ENCODE peak calls at places on chromosomes 16 and 17, in seven cellular contexts. One of them, this sample, is unnamed. For H3K4me1, the result is how much of the 10 kb centered on the place peaks cover.

GRCh38 chr17:4177732-4178131 is 34.7 kb downstream of the CYB5D2 start:
- DNase-seq in uterus: no peak
- DNase-seq in A549: no peak
- DNase-seq in IMR-90: no peak
- DNase-seq in stomach: no peak
- DNase-seq in prostate gland: no peak
- DNase-seq in heart left ventricle: no peak
- DNase-seq in this sample: no peak

GRCh38 chr17:48357727-48358126 is 72.3 kb downstream of the SKAP1 start:
- DNase-seq in uterus: no peak
- DNase-seq in A549: no peak
- DNase-seq in IMR-90: peak
- DNase-seq in stomach: no peak
- DNase-seq in prostate gland: no peak
- DNase-seq in heart left ventricle: no peak
- DNase-seq in this sample: no peak

GRCh38 chr17:79325707-79326106 is 251.1 kb downstream of the ENGASE start:
- DNase-seq in uterus: no peak
- DNase-seq in A549: no peak
- DNase-seq in IMR-90: no peak
- DNase-seq in stomach: no peak
- DNase-seq in prostate gland: no peak
- DNase-seq in heart left ventricle: no peak
- DNase-seq in this sample: no peak

GRCh38 chr17:5922476-5922875 is 147.7 kb upstream of the WSCD1 start:
- DNase-seq in uterus: no peak
- DNase-seq in A549: no peak
- DNase-seq in IMR-90: no peak
- DNase-seq in stomach: no peak
- DNase-seq in prostate gland: no peak
- DNase-seq in heart left ventricle: no peak
- DNase-seq in this sample: no peak

GRCh38 chr17:50692448-50693040 is 15.2 kb downstream of the ANKRD40 start:
- DNase-seq in uterus: no peak
- DNase-seq in A549: peak
- DNase-seq in IMR-90: no peak
- DNase-seq in stomach: no peak
- DNase-seq in prostate gland: no peak
- DNase-seq in heart left ventricle: no peak
- DNase-seq in this sample: no peak

GRCh38 chr17:47231334-47231733 is 22.2 kb downstream of the MYL4 start:
- DNase-seq in uterus: no peak
- DNase-seq in A549: no peak
- DNase-seq in IMR-90: no peak
- DNase-seq in stomach: no peak
- DNase-seq in prostate gland: no peak
- DNase-seq in heart left ventricle: no peak
- DNase-seq in this sample: no peak

GRCh38 chr17:50257574-50258224 is 16.6 kb upstream of the TMEM92 start:
- DNase-seq in uterus: peak
- DNase-seq in A549: no peak
- DNase-seq in IMR-90: no peak
- DNase-seq in stomach: no peak
- DNase-seq in prostate gland: no peak
- DNase-seq in heart left ventricle: no peak
- DNase-seq in this sample: peak

GRCh38 chr16:80570106-80570478 is 29.3 kb downstream of the DYNLRB2 start:
- DNase-seq in uterus: no peak
- DNase-seq in A549: peak
- DNase-seq in IMR-90: peak
- DNase-seq in stomach: no peak
- DNase-seq in prostate gland: no peak
- DNase-seq in heart left ventricle: no peak
- DNase-seq in this sample: no peak

GRCh38 chr16:16184594-16184993 is 38.7 kb downstream of the ABCC6 start:
- DNase-seq in uterus: no peak
- DNase-seq in A549: no peak
- DNase-seq in IMR-90: no peak
- DNase-seq in stomach: no peak
- DNase-seq in prostate gland: no peak
- DNase-seq in heart left ventricle: no peak
- DNase-seq in this sample: no peak

GRCh38 chr17:9332164-9332527 is 243.5 kb downstream of the STX8 start:
- DNase-seq in uterus: no peak
- DNase-seq in A549: no peak
- DNase-seq in IMR-90: no peak
- DNase-seq in stomach: no peak
- DNase-seq in prostate gland: no peak
- DNase-seq in heart left ventricle: no peak
- DNase-seq in this sample: no peak

GRCh38 chr16:85856054-85856453 is 42.9 kb upstream of the IRF8 start:
- DNase-seq in uterus: no peak
- DNase-seq in A549: no peak
- DNase-seq in IMR-90: no peak
- DNase-seq in stomach: no peak
- DNase-seq in prostate gland: no peak
- DNase-seq in heart left ventricle: no peak
- DNase-seq in this sample: no peak

GRCh38 chr17:27256225-27257030 is 37.5 kb upstream of the WSB1 start:
- DNase-seq in uterus: no peak
- DNase-seq in A549: peak
- DNase-seq in IMR-90: peak
- DNase-seq in stomach: no peak
- DNase-seq in prostate gland: no peak
- DNase-seq in heart left ventricle: no peak
- DNase-seq in this sample: no peak

GRCh38 chr17:49015924-49016774 is 19.0 kb downstream of the IGF2BP1 start:
- DNase-seq in uterus: no peak
- DNase-seq in A549: peak
- DNase-seq in IMR-90: peak
- DNase-seq in stomach: no peak
- DNase-seq in prostate gland: no peak
- DNase-seq in heart left ventricle: no peak
- DNase-seq in this sample: no peak

GRCh38 chr17:31457391-31458234 is 66.1 kb downstream of the RAB11FIP4 start:
- DNase-seq in uterus: no peak
- DNase-seq in A549: no peak
- DNase-seq in IMR-90: no peak
- DNase-seq in stomach: no peak
- DNase-seq in prostate gland: no peak
- DNase-seq in heart left ventricle: no peak
- DNase-seq in this sample: no peak

GRCh38 chr16:11256657-11257130 is 690 bp upstream of the SOCS1 start:
- DNase-seq in uterus: no peak
- DNase-seq in A549: peak
- DNase-seq in IMR-90: peak
- DNase-seq in stomach: peak
- DNase-seq in prostate gland: peak
- DNase-seq in heart left ventricle: peak
- DNase-seq in this sample: peak

GRCh38 chr17:80141463-80142165 is 5.3 kb downstream of the EIF4A3 start:
- DNase-seq in uterus: no peak
- DNase-seq in A549: no peak
- DNase-seq in IMR-90: no peak
- DNase-seq in stomach: no peak
- DNase-seq in prostate gland: no peak
- DNase-seq in heart left ventricle: no peak
- DNase-seq in this sample: no peak

GRCh38 chr16:22400899-22401298 is 26.5 kb upstream of the CDR2 start:
- DNase-seq in uterus: no peak
- DNase-seq in A549: no peak
- DNase-seq in IMR-90: no peak
- DNase-seq in stomach: no peak
- DNase-seq in prostate gland: no peak
- DNase-seq in heart left ventricle: no peak
- DNase-seq in this sample: no peak

GRCh38 chr16:84103678-84104077 is 13.1 kb downstream of the MBTPS1 start:
- DNase-seq in uterus: no peak
- DNase-seq in A549: no peak
- DNase-seq in IMR-90: no peak
- DNase-seq in stomach: no peak
- DNase-seq in prostate gland: no peak
- DNase-seq in heart left ventricle: no peak
- DNase-seq in this sample: no peak

GRCh38 chr17:21001111-21001812 is 41.5 kb downstream of the USP22 start:
- DNase-seq in uterus: no peak
- DNase-seq in A549: no peak
- DNase-seq in IMR-90: no peak
- DNase-seq in stomach: no peak
- DNase-seq in prostate gland: no peak
- DNase-seq in heart left ventricle: no peak
- DNase-seq in this sample: peak

GRCh38 chr16:81469710-81470481 is 25.3 kb downstream of the CMIP start:
- DNase-seq in uterus: no peak
- DNase-seq in A549: no peak
- DNase-seq in IMR-90: no peak
- DNase-seq in stomach: peak
- DNase-seq in prostate gland: no peak
- DNase-seq in heart left ventricle: no peak
- DNase-seq in this sample: no peak

DNA sequence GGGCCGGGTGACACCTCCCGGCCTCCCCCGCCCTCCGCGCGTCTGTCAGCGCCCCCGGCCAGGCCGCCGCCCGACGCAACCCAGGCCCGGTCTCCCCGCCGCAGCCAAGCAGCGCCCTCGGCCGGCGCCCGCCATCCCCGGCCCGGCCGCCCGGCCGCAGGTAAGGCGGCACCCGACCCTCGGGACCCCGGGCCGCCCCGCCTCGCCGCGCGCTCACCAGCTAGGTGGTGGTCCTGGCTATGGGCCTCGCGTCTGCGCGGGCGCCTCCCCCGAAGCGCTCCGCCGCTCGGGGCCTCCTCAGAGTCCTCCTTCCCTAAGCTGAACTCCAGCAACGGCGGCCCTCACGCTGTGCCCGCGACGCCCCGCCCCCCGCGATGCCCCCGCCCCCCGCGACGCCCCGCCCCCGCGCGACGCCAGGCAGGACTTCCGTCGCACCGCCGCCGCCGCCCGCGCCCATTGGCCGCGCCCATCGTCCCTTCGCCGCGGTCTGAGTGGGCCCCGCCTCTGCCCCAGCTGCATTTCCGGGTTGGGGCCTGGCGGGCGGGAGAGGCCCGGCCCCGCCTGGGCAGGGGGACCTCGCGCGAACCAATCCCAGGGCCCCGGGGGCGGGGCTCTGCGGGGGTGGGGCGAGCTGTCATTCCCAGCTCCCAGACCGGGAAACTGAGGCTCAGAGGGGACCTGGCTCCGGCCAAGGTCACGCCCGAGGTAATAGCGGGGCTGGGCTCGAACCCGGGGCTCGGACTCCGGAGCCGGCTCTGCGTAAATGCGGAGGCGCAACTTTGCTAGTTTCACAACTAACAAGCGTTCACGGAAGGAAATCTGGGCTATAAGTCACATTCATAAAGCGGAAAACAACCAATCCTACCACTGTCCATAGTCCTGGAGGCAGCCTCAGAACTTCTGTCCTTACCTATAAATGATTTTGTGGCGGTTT is 9.0 kb upstream of the KCTD5 start:
- DNase-seq in uterus: peak
- DNase-seq in A549: peak
- DNase-seq in IMR-90: peak
- DNase-seq in stomach: peak
- DNase-seq in prostate gland: peak
- DNase-seq in heart left ventricle: peak
- DNase-seq in this sample: peak
- TF ChIP-seq POLR2A in uterus: peak
- TF ChIP-seq POLR2A in A549: peak
- TF ChIP-seq POLR2A in IMR-90: peak
- TF ChIP-seq POLR2A in stomach: no peak
- TF ChIP-seq POLR2A in prostate gland: peak
- TF ChIP-seq POLR2A in heart left ventricle: peak
- TF ChIP-seq POLR2A in this sample: peak

GRCh38 chr16:88872650-88873331 is 6.3 kb upstream of the PABPN1L start:
- DNase-seq in uterus: no peak
- DNase-seq in A549: no peak
- DNase-seq in IMR-90: no peak
- DNase-seq in stomach: no peak
- DNase-seq in prostate gland: no peak
- DNase-seq in heart left ventricle: no peak
- DNase-seq in this sample: no peak
- H3K4me1 ChIP-seq in uterus: under half
- H3K4me1 ChIP-seq in A549: under half
- H3K4me1 ChIP-seq in IMR-90: under half
- H3K4me1 ChIP-seq in stomach: under half
- H3K4me1 ChIP-seq in prostate gland: under half
- H3K4me1 ChIP-seq in heart left ventricle: under half
- H3K4me1 ChIP-seq in this sample: under half

DNA sequence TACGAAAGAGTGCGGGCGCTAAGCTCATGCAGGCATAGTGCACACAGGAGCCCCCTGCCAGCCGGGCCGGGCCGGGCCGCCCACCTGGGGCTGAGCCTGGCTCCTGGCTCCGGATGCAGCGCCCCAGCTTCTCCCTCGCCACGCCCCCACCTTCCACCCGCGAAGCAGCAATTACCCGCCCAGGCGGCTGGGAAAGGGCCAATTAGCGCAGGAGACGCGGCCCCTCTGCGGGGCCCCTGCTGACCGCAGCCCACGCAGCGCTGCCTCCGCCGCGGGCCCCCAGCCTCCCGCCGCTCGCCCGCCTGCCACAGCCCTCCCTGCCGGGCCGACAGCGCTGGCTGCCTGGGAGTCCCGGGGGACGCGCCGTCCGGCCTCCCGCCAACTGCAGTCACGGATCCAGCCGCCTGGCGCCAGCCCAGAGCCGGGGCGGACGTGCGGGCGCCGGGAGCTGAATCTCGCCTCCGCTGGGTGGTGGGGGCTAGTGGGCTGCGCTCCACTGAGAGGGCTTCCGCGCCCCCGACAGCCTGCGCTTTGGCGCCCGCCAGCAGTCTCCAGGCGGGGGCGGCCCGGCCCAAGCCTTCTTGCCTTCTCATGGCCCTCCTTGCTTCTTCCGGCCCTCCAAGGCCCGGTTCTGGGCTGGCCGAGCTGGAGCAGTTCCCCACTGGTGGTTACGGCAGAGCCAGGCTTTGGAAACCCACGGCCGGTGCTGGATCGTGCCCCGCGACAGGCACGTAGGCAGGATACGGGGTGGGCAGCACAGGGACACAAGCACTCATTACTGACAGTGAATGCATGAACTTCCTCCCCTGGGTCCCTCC is 14.9 kb upstream of the CBFB start:
- DNase-seq in uterus: peak
- DNase-seq in A549: no peak
- DNase-seq in IMR-90: peak
- DNase-seq in stomach: peak
- DNase-seq in prostate gland: peak
- DNase-seq in heart left ventricle: peak
- DNase-seq in this sample: peak
- TF ChIP-seq POLR2A in uterus: peak
- TF ChIP-seq POLR2A in A549: no peak
- TF ChIP-seq POLR2A in IMR-90: no peak
- TF ChIP-seq POLR2A in stomach: no peak
- TF ChIP-seq POLR2A in prostate gland: no peak
- TF ChIP-seq POLR2A in heart left ventricle: no peak
- TF ChIP-seq POLR2A in this sample: no peak

DNA sequence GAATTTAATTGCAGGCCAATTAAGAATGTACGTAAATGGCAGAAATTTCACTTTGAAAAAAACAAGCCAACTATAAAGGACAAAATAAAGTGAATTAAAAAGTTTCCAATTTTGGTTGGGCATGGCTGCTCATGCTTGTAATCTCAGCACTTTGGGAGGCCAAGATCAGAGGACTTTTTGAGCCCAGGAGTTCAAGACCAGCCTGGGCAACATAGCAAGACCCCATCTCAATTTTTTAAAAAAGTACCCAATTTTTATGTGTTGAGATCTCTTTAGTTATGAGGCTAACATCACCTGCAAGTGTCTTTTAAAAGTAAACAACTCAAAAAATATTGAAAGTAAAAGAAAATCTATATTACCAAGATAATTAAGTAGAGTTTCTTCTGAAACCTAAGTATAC is 25.9 kb downstream of the GNA13 start:
- DNase-seq in uterus: no peak
- DNase-seq in A549: no peak
- DNase-seq in IMR-90: no peak
- DNase-seq in stomach: no peak
- DNase-seq in prostate gland: no peak
- DNase-seq in heart left ventricle: no peak
- DNase-seq in this sample: no peak
- H3K4me1 ChIP-seq in uterus: under half
- H3K4me1 ChIP-seq in A549: under half
- H3K4me1 ChIP-seq in IMR-90: under half
- H3K4me1 ChIP-seq in stomach: half or more
- H3K4me1 ChIP-seq in prostate gland: under half
- H3K4me1 ChIP-seq in heart left ventricle: under half
- H3K4me1 ChIP-seq in this sample: under half